ENCODE peak calls at places on chromosomes 12 and 14, in five cellular contexts. F is body of pancreas, J is fibroblast of lung, E is aorta, R is caudate nucleus. M is an unnamed sample.

GRCh38 chr12:41577995-41578394 is 389.9 kb downstream of the PDZRN4 start:
- DNase-seq in F (no peak), J (no peak), E (no peak), R (no peak), M (no peak)

GRCh38 chr12:5222011-5222461 is 178.4 kb downstream of the KCNA5 start:
- DNase-seq in F (no peak), J (no peak), E (no peak), R (no peak), M (no peak)

GRCh38 chr12:100075598-100075997 is 67.1 kb downstream of the BLTP3B start:
- DNase-seq in F (no peak), J (no peak), E (no peak), R (no peak), M (no peak)

GRCh38 chr12:59283012-59283411 is 312.8 kb upstream of the SLC16A7 start:
- DNase-seq in F (no peak), J (no peak), E (no peak), R (no peak), M (no peak)

GRCh38 chr12:62700091-62700490 is 233.5 kb downstream of the MON2 start:
- DNase-seq in F (no peak), J (no peak), E (no peak), R (no peak), M (no peak)

GRCh38 chr14:96583605-96584041 is 81.4 kb downstream of the PAPOLA start:
- DNase-seq in F (no peak), J (no peak), E (no peak), R (no peak), M (peak)

GRCh38 chr12:64007853-64008252 is 163.4 kb downstream of the SRGAP1 start:
- DNase-seq in F (no peak), J (no peak), E (no peak), R (no peak), M (no peak)

GRCh38 chr14:33897878-33898535 is 52.9 kb downstream of the EGLN3 start:
- DNase-seq in F (no peak), J (no peak), E (no peak), R (no peak), M (no peak)

GRCh38 chr12:61891632-61892031 is 368.6 kb upstream of the USP15 start:
- DNase-seq in F (no peak), J (no peak), E (no peak), R (no peak), M (no peak)

GRCh38 chr14:37778135-37778943 is 182.9 kb downstream of the TTC6 start:
- DNase-seq in F (no peak), J (no peak), E (no peak), R (no peak), M (no peak)

GRCh38 chr14:23729720-23730387 is 93.7 kb downstream of the DHRS2 start:
- DNase-seq in F (no peak), J (no peak), E (no peak), R (no peak), M (no peak)

GRCh38 chr12:77204055-77204454 is 138.7 kb upstream of the E2F7 start:
- DNase-seq in F (no peak), J (peak), E (no peak), R (no peak), M (no peak)

GRCh38 chr14:91511014-91511466 is 930 bp upstream of the PPP4R3A start:
- DNase-seq in F (no peak), J (peak), E (no peak), R (no peak), M (no peak)

GRCh38 chr12:119102714-119103113 is 76.0 kb upstream of the HSPB8 start:
- DNase-seq in F (no peak), J (no peak), E (no peak), R (no peak), M (no peak)
- H3K27ac ChIP-seq in F (no peak), J (no peak), E (no peak), R (no peak), M (no peak)

DNA sequence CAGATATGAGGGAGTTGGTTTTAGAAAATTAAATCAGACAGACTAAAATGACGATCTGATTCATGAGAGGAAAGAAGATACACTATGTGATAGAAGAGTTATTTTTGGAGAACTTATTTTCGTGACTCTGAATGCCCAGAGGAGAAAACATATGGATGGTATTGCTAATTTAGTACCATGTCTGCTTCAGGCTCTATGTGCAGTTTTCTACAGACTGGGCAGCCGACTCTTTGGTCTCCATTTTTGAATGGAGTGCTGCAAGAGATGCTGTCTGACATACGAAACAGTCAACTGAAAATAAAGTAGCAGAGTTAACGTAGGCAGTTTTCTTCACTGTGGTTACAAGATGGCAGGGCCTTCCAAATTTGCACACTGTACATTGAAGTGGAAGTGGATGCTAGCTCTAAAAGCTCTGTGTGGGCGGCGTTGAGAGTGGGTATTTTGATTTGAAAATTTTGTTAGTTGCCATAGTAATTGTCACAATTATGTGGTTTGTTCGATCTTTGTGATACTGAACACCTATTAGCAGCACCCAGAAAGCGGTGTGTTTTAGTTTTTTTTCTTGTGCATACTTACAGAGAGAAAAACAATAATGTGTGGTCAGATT is 154.8 kb upstream of the ATP2B1 start:
- DNase-seq in F (no peak), J (no peak), E (no peak), R (no peak), M (no peak)
- H3K27ac ChIP-seq in F (no peak), J (no peak), E (no peak), R (peak), M (peak)

GRCh38 chr12:52497975-52498374 is 4.9 kb upstream of the KRT6A start:
- DNase-seq in F (no peak), J (no peak), E (no peak), R (no peak), M (no peak)

GRCh38 chr12:52494518-52494917 is 1.5 kb upstream of the KRT6A start:
- DNase-seq in F (no peak), J (peak), E (no peak), R (no peak), M (no peak)

GRCh38 chr12:52495385-52495784 is 2.3 kb upstream of the KRT6A start:
- DNase-seq in F (no peak), J (no peak), E (no peak), R (no peak), M (no peak)

GRCh38 chr12:52496054-52496453 is 3.0 kb upstream of the KRT6A start:
- DNase-seq in F (no peak), J (no peak), E (no peak), R (no peak), M (no peak)

DNA sequence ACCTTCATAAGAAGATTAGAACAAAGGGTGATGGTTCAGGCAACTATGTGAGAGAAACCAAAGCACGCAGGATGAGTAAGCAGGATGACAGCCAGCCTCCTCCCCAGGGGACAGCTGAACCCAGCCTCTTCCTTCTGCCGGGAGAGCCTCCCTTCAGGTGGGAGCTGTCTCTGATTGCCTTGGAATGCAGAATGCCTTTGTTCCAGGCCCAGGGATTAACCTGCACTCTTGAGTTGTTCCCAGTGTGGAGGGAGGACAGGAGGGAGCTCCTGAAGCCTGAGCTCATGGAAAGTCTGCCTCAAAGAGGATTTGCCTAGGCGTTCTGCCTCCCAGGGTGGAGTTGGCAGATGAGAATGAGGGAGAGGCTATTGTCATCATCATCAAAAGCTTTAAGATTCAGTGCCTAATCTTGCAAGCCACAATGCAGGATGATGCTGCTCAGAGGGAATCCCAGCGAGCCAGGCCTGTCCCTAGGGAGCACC is 3.6 kb upstream of the KRT6A start:
- DNase-seq in F (no peak), J (peak), E (no peak), R (no peak), M (no peak)
- H3K27ac ChIP-seq in F (no peak), J (no peak), E (no peak), R (peak), M (no peak)

GRCh38 chr12:89950421-89950820 is 241.8 kb upstream of the ATP2B1 start:
- DNase-seq in F (no peak), J (no peak), E (no peak), R (no peak), M (no peak)
- H3K27ac ChIP-seq in F (no peak), J (no peak), E (no peak), R (no peak), M (peak)

GRCh38 chr14:105452963-105453362 is 21.7 kb upstream of the CRIP2 start:
- DNase-seq in F (no peak), J (no peak), E (no peak), R (no peak), M (no peak)
- H3K27ac ChIP-seq in F (no peak), J (no peak), E (no peak), R (no peak), M (no peak)

DNA sequence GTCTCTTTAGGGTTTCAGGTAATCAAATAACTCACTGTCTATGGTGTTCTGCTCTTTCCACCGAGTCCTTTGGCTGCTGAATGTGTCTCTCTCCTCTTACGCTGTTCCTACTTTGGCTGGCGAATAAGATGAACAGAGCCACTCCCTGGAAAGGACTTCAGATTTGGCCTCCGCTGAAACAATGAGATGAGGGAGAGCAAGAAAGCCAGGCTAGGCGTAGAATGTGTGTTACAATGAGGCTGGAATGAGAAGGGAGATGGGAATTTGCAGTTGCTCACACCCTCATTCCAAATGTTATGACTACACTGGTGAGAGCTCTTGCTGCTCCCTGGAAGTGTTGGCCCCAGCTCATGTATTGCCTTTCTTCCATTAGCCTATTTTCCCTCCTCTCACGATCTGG is at the start of gene MFAP5:
- DNase-seq in F (no peak), J (no peak), E (no peak), R (no peak), M (no peak)
- H3K27ac ChIP-seq in F (no peak), J (no peak), E (no peak), R (no peak), M (no peak)

GRCh38 chr12:105018761-105019160 is 32.6 kb downstream of the NOPCHAP1 start:
- DNase-seq in F (no peak), J (no peak), E (no peak), R (no peak), M (no peak)

GRCh38 chr12:105020241-105020962 is 34.3 kb downstream of the NOPCHAP1 start:
- DNase-seq in F (no peak), J (no peak), E (no peak), R (no peak), M (no peak)

GRCh38 chr12:105013892-105014291 is 27.8 kb downstream of the NOPCHAP1 start:
- DNase-seq in F (no peak), J (peak), E (no peak), R (no peak), M (no peak)

GRCh38 chr12:105014603-105015002 is 28.5 kb downstream of the NOPCHAP1 start:
- DNase-seq in F (no peak), J (no peak), E (no peak), R (no peak), M (no peak)

GRCh38 chr12:105018001-105018400 is 31.9 kb downstream of the NOPCHAP1 start:
- DNase-seq in F (no peak), J (no peak), E (no peak), R (no peak), M (no peak)
- H3K27ac ChIP-seq in F (no peak), J (no peak), E (no peak), R (no peak), M (no peak)

DNA sequence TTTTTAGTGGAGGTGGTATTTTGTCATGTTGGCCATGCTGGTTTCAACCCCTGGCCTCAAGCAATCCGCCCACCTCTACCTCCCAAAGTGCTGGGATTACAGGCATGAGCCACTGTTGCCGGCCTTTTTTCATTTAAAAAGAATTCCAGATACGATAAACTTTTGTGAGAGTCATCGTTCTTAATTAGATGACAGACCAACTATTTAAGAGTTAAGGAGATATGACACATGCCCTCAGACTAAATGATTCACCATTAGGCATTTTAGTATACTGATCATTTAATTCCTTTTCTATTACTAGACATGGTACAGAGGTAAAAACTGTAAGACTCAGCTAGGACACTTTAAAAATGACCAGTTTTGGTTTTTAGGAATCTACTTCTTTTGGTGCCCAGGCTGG is 2.4 kb downstream of the ANKRD13A start:
- DNase-seq in F (no peak), J (no peak), E (no peak), R (no peak), M (no peak)
- H3K27ac ChIP-seq in F (peak), J (peak), E (no peak), R (peak), M (peak)

GRCh38 chr12:124750149-124750656 is 113.5 kb downstream of the SCARB1 start:
- DNase-seq in F (no peak), J (no peak), E (no peak), R (no peak), M (no peak)

GRCh38 chr12:124753230-124753595 is 110.5 kb downstream of the SCARB1 start:
- DNase-seq in F (peak), J (no peak), E (no peak), R (no peak), M (no peak)

GRCh38 chr12:124752437-124753229 is 111.0 kb downstream of the SCARB1 start:
- DNase-seq in F (no peak), J (no peak), E (peak), R (no peak), M (no peak)

GRCh38 chr12:124750787-124751471 is 112.7 kb downstream of the SCARB1 start:
- DNase-seq in F (no peak), J (no peak), E (no peak), R (no peak), M (no peak)

GRCh38 chr12:124751654-124752355 is 111.9 kb downstream of the SCARB1 start:
- DNase-seq in F (no peak), J (no peak), E (no peak), R (no peak), M (no peak)
- H3K27ac ChIP-seq in F (peak), J (no peak), E (no peak), R (no peak), M (no peak)

DNA sequence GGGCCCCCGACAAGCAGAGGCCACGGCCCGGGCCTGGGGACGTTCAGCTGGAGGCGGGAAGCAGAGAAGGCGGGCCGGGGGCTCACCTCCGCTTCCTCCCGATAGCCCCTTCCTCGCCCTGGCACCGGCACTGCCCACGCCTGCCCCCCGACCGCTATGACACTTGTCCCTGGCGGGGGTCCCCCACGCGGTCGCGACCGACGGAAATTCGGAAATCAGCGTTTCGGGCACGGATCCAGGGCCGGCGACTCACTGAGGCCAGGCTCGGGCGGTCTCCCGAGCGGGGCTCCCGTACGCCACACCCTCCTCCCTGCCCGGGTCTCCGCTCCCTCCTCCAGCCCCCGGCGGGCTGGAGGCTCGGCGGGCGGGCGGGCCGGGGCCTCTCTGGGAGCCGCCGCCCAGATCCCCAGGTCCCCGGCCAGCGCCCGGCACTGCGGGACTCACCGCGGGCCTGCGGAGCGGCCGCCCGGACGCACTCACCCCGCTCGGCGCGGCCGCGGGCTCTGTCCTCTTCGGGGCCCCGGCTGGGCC is 552 bp downstream of the PITPNM2 start:
- DNase-seq in F (peak), J (no peak), E (peak), R (no peak), M (peak)
- H3K27ac ChIP-seq in F (peak), J (peak), E (peak), R (peak), M (peak)

M was measured in colonic mucosa.